ENCODE peak calls at places on chromosomes 16 and 17, in four cellular contexts. One of them, this sample, is unnamed.

GRCh38 chr17:1628856-1629646 is 417 bp upstream of the SLC43A2 start:
- DNase-seq in H54: peak
- DNase-seq in heart left ventricle: peak
- DNase-seq in breast epithelium: peak
- DNase-seq in this sample: peak

GRCh38 chr16:55151901-55152300 is 172.1 kb upstream of the IRX6 start:
- DNase-seq in H54: no peak
- DNase-seq in heart left ventricle: no peak
- DNase-seq in breast epithelium: no peak
- DNase-seq in this sample: no peak

GRCh38 chr16:3179651-3180050 is 8.4 kb upstream of the OR1F1 start:
- DNase-seq in H54: no peak
- DNase-seq in heart left ventricle: no peak
- DNase-seq in breast epithelium: no peak
- DNase-seq in this sample: no peak

GRCh38 chr17:55308613-55309332 is 44.0 kb downstream of the HLF start:
- DNase-seq in H54: no peak
- DNase-seq in heart left ventricle: no peak
- DNase-seq in breast epithelium: no peak
- DNase-seq in this sample: no peak

GRCh38 chr17:75194879-75195278 is 10.6 kb upstream of the NUP85 start:
- DNase-seq in H54: peak
- DNase-seq in heart left ventricle: no peak
- DNase-seq in breast epithelium: no peak
- DNase-seq in this sample: no peak

GRCh38 chr17:78661092-78661770 is 84.0 kb upstream of the DNAH17 start:
- DNase-seq in H54: no peak
- DNase-seq in heart left ventricle: no peak
- DNase-seq in breast epithelium: peak
- DNase-seq in this sample: no peak

GRCh38 chr16:75909746-75910145 is 183.5 kb upstream of the CPHXL start:
- DNase-seq in H54: no peak
- DNase-seq in heart left ventricle: no peak
- DNase-seq in breast epithelium: no peak
- DNase-seq in this sample: no peak

GRCh38 chr17:49646391-49647255 is 31.3 kb downstream of the SPOP start:
- DNase-seq in H54: no peak
- DNase-seq in heart left ventricle: no peak
- DNase-seq in breast epithelium: no peak
- DNase-seq in this sample: no peak

GRCh38 chr17:2195729-2196128 is 107.9 kb downstream of the SMG6 start:
- DNase-seq in H54: no peak
- DNase-seq in heart left ventricle: no peak
- DNase-seq in breast epithelium: no peak
- DNase-seq in this sample: no peak

GRCh38 chr17:5931611-5932010 is 138.6 kb upstream of the WSCD1 start:
- DNase-seq in H54: no peak
- DNase-seq in heart left ventricle: no peak
- DNase-seq in breast epithelium: no peak
- DNase-seq in this sample: no peak

GRCh38 chr17:75240394-75241142 is 20.8 kb downstream of the GGA3 start:
- DNase-seq in H54: peak
- DNase-seq in heart left ventricle: no peak
- DNase-seq in breast epithelium: no peak
- DNase-seq in this sample: peak

GRCh38 chr16:79411805-79412204 is 188.7 kb downstream of the MAF start:
- DNase-seq in H54: no peak
- DNase-seq in heart left ventricle: no peak
- DNase-seq in breast epithelium: no peak
- DNase-seq in this sample: no peak

GRCh38 chr17:58357312-58358297 is 5.6 kb upstream of the SUPT4H1 start:
- DNase-seq in H54: no peak
- DNase-seq in heart left ventricle: no peak
- DNase-seq in breast epithelium: no peak
- DNase-seq in this sample: no peak

GRCh38 chr17:49495842-49496182 is 719 bp downstream of the NGFR start:
- DNase-seq in H54: no peak
- DNase-seq in heart left ventricle: no peak
- DNase-seq in breast epithelium: no peak
- DNase-seq in this sample: no peak

GRCh38 chr17:32318071-32318470 is 23.9 kb downstream of the C17orf75 start:
- DNase-seq in H54: no peak
- DNase-seq in heart left ventricle: no peak
- DNase-seq in breast epithelium: no peak
- DNase-seq in this sample: no peak

GRCh38 chr16:10923650-10924214 is 18.5 kb downstream of the DEXI start:
- DNase-seq in H54: no peak
- DNase-seq in heart left ventricle: peak
- DNase-seq in breast epithelium: no peak
- DNase-seq in this sample: no peak

GRCh38 chr17:31830971-31831755 is 27.9 kb downstream of the COPRS start:
- DNase-seq in H54: no peak
- DNase-seq in heart left ventricle: no peak
- DNase-seq in breast epithelium: no peak
- DNase-seq in this sample: no peak

GRCh38 chr16:61435356-61435755 is 600.9 kb downstream of the CDH8 start:
- DNase-seq in H54: no peak
- DNase-seq in heart left ventricle: no peak
- DNase-seq in breast epithelium: no peak
- DNase-seq in this sample: no peak

GRCh38 chr17:13957636-13958035 is 111.7 kb upstream of the COX10 start:
- DNase-seq in H54: no peak
- DNase-seq in heart left ventricle: no peak
- DNase-seq in breast epithelium: no peak
- DNase-seq in this sample: no peak

GRCh38 chr17:57625957-57626356 is 119.1 kb downstream of the CCDC182 start:
- DNase-seq in H54: no peak
- DNase-seq in heart left ventricle: no peak
- DNase-seq in breast epithelium: no peak
- DNase-seq in this sample: no peak

GRCh38 chr17:13537871-13538643 is 63.7 kb downstream of the HS3ST3A1 start:
- DNase-seq in H54: no peak
- DNase-seq in heart left ventricle: no peak
- DNase-seq in breast epithelium: no peak
- DNase-seq in this sample: no peak

DNA sequence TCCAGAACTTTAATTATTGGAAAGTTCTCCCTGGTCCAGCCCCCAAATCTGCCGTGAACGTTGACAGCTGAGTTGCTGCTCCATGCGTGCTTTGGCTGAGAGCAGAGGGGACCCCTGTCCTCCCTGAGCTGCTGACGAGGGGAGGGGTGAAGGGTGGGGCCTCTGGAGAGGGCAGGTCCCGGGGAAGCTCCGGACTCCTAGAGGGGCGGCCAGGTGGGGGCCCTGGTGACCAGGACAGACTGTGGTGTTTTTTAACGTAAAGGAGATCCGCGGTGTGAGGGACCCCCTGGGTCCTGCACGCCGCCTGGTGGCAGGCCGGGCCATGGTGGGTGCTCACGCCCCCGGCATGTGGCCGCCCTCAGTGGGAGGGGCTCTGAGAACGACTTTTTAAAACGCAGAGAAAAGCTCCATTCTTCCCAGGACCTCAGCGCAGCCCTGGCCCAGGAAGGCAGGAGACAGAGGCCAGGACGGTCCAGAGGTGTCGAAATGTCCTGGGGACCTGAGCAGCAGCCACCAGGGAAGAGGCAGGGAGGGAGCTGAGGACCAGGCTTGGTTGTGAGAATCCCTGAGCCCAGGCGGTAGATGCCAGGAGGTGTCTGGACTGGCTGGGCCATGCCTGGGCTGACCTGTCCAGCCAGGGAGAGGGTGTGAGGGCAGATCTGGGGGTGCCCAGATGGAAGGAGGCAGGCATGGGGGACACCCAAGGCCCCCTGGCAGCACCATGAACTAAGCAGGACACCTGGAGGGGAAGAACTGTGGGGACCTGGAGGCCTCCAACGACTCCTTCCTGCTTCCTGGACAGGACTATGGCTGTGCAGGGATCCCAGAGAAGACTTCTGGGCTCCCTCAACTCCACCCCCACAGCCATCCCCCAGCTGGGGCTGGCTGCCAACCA is at the start of gene MC1R:
- DNase-seq in H54: no peak
- DNase-seq in heart left ventricle: no peak
- DNase-seq in breast epithelium: no peak
- DNase-seq in this sample: peak
- TF ChIP-seq POLR2A in H54: no peak
- TF ChIP-seq POLR2A in heart left ventricle: no peak
- TF ChIP-seq POLR2A in breast epithelium: no peak
- TF ChIP-seq POLR2A in this sample: no peak

GRCh38 chr17:28728364-28729200 is at the start of gene NEK8:
- DNase-seq in H54: peak
- DNase-seq in heart left ventricle: peak
- DNase-seq in breast epithelium: peak
- DNase-seq in this sample: peak

GRCh38 chr17:28725660-28726395 is at the start of gene TLCD1:
- DNase-seq in H54: peak
- DNase-seq in heart left ventricle: peak
- DNase-seq in breast epithelium: no peak
- DNase-seq in this sample: peak

GRCh38 chr17:28726396-28726911 is 421 bp upstream of the TLCD1 start:
- DNase-seq in H54: peak
- DNase-seq in heart left ventricle: no peak
- DNase-seq in breast epithelium: no peak
- DNase-seq in this sample: peak

GRCh38 chr17:28726912-28727726 is 1.1 kb upstream of the TLCD1 start:
- DNase-seq in H54: peak
- DNase-seq in heart left ventricle: peak
- DNase-seq in breast epithelium: peak
- DNase-seq in this sample: peak

GRCh38 chr17:28727727-28728363 is 743 bp upstream of the NEK8 start:
- DNase-seq in H54: peak
- DNase-seq in heart left ventricle: peak
- DNase-seq in breast epithelium: peak
- DNase-seq in this sample: peak
- TF ChIP-seq POLR2A in H54: peak
- TF ChIP-seq POLR2A in heart left ventricle: no peak
- TF ChIP-seq POLR2A in breast epithelium: no peak
- TF ChIP-seq POLR2A in this sample: no peak

GRCh38 chr17:59688008-59688407 is 19.2 kb downstream of the PTRH2 start:
- DNase-seq in H54: no peak
- DNase-seq in heart left ventricle: no peak
- DNase-seq in breast epithelium: no peak
- DNase-seq in this sample: peak
- TF ChIP-seq POLR2A in H54: no peak
- TF ChIP-seq POLR2A in heart left ventricle: no peak
- TF ChIP-seq POLR2A in breast epithelium: no peak
- TF ChIP-seq POLR2A in this sample: no peak

DNA sequence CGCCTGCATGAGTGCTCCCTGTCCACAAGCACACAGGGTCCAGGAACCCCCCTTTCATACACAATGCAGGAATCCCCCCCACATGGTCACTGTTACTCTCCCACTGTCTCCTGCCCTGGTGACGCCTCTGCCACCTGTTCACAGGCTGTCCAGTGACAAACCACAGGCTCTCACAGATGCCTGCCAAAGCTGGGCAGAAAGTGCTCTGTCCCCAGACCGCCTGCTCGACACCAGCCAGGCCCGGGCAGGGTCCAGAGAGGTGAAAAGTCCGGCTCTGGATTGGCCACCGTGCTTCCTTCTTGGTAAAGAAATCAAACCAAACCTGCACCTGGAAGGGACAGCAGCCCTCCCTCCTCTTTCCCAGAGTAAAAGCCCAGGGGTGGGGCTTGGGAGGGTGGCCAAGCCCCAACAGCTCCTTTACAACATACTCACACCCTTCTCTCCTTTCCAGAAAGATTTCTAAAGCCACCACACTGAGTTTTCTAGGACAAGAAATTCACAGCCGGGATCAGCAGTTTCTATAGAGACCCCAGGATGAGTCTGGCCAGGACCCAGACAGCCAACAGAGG is 6.2 kb downstream of the PCGF2 start:
- DNase-seq in H54: no peak
- DNase-seq in heart left ventricle: peak
- DNase-seq in breast epithelium: no peak
- DNase-seq in this sample: no peak
- TF ChIP-seq POLR2A in H54: no peak
- TF ChIP-seq POLR2A in heart left ventricle: no peak
- TF ChIP-seq POLR2A in breast epithelium: no peak
- TF ChIP-seq POLR2A in this sample: no peak

GRCh38 chr17:28551421-28552186 is 820 bp downstream of the UNC119 start:
- DNase-seq in H54: no peak
- DNase-seq in heart left ventricle: no peak
- DNase-seq in breast epithelium: no peak
- DNase-seq in this sample: no peak

GRCh38 chr17:28548417-28549130 is 3.9 kb downstream of the UNC119 start:
- DNase-seq in H54: no peak
- DNase-seq in heart left ventricle: no peak
- DNase-seq in breast epithelium: no peak
- DNase-seq in this sample: no peak

GRCh38 chr17:28550858-28551257 is 1.6 kb downstream of the UNC119 start:
- DNase-seq in H54: no peak
- DNase-seq in heart left ventricle: no peak
- DNase-seq in breast epithelium: no peak
- DNase-seq in this sample: no peak

GRCh38 chr17:28547623-28548416 is 4.6 kb downstream of the UNC119 start:
- DNase-seq in H54: peak
- DNase-seq in heart left ventricle: peak
- DNase-seq in breast epithelium: peak
- DNase-seq in this sample: peak

GRCh38 chr17:28549274-28550132 is 2.9 kb downstream of the UNC119 start:
- DNase-seq in H54: no peak
- DNase-seq in heart left ventricle: no peak
- DNase-seq in breast epithelium: no peak
- DNase-seq in this sample: no peak
- TF ChIP-seq POLR2A in H54: no peak
- TF ChIP-seq POLR2A in heart left ventricle: no peak
- TF ChIP-seq POLR2A in breast epithelium: no peak
- TF ChIP-seq POLR2A in this sample: no peak

This sample was measured in erythroblast.